ENCODE peak calls at places on chromosomes 1 and 21, in four cellular contexts. J is WTC11, U is K562, Z is HCT116. W is an unnamed sample.

GRCh38 chr1:180178511-180179161 is 24.0 kb downstream of the QSOX1 start:
- DNase-seq in J (peak; percentile 83), U (peak; percentile 78), Z (peak; percentile 3), W (peak; percentile 66)

GRCh38 chr1:206828061-206828460 is 37.4 kb upstream of the IL20 start:
- DNase-seq in J (no peak), U (no peak), Z (no peak), W (no peak)

GRCh38 chr1:246265481-246265880 is 241.6 kb downstream of the SMYD3 start:
- DNase-seq in J (no peak), U (no peak), Z (no peak), W (no peak)

GRCh38 chr1:36924282-36924791 is 110.0 kb downstream of the GRIK3 start:
- DNase-seq in J (peak; percentile 90), U (peak; percentile 74), Z (no peak), W (peak; percentile 68)

GRCh38 chr1:186236921-186237320 is 138.1 kb downstream of the TPR start:
- DNase-seq in J (no peak), U (no peak), Z (peak; percentile 62), W (no peak)

GRCh38 chr21:28118570-28118969 is 874.1 kb downstream of the LTN1 start:
- DNase-seq in J (no peak), U (no peak), Z (no peak), W (no peak)

GRCh38 chr1:96746440-96747223 is 25.0 kb downstream of the PTBP2 start:
- DNase-seq in J (no peak), U (no peak), Z (no peak), W (no peak)

GRCh38 chr1:94037392-94038229 is 83.3 kb downstream of the ABCA4 start:
- DNase-seq in J (no peak), U (no peak), Z (no peak), W (no peak)

GRCh38 chr1:41582351-41582750 is 97.9 kb upstream of the EDN2 start:
- DNase-seq in J (no peak), U (no peak), Z (no peak), W (no peak)

GRCh38 chr1:223652436-223652901 is 13.0 kb downstream of the CAPN8 start:
- DNase-seq in J (no peak), U (no peak), Z (no peak), W (no peak)

GRCh38 chr1:91402023-91402422 is 2.6 kb downstream of the HFM1 start:
- DNase-seq in J (no peak), U (peak; percentile 19), Z (no peak), W (peak; percentile 24)

GRCh38 chr1:34113362-34113761 is 51.7 kb downstream of the CSMD2 start:
- DNase-seq in J (peak; percentile 75), U (no peak), Z (no peak), W (no peak)

GRCh38 chr1:186578325-186579016 is 101.8 kb downstream of the PTGS2 start:
- DNase-seq in J (no peak), U (no peak), Z (no peak), W (no peak)

DNA sequence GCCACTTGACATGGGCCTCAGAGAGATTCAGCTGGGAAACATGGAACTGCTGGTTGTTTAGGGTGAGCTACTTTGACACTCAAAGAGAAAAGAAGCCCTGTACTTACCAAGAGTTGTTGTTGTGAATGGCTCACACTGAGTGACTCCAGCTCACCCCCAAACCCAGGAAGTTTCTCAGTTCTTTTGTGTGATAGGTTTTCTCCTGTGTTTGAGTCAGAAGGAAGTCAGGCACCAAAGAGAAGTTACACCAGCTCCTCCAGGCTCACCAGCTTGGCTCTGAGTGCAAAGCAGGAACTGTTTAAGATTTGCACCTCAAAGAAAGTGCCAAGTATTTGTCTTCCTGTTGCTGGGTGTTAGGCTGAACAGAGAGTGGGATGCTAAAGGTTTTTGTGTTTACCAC is 111.2 kb upstream of the PROX1 start:
- DNase-seq in J (no peak), U (no peak), Z (no peak), W (no peak)
- TF ChIP-seq MAX in J (no peak), U (no peak), Z (no peak), W (no peak)

DNA sequence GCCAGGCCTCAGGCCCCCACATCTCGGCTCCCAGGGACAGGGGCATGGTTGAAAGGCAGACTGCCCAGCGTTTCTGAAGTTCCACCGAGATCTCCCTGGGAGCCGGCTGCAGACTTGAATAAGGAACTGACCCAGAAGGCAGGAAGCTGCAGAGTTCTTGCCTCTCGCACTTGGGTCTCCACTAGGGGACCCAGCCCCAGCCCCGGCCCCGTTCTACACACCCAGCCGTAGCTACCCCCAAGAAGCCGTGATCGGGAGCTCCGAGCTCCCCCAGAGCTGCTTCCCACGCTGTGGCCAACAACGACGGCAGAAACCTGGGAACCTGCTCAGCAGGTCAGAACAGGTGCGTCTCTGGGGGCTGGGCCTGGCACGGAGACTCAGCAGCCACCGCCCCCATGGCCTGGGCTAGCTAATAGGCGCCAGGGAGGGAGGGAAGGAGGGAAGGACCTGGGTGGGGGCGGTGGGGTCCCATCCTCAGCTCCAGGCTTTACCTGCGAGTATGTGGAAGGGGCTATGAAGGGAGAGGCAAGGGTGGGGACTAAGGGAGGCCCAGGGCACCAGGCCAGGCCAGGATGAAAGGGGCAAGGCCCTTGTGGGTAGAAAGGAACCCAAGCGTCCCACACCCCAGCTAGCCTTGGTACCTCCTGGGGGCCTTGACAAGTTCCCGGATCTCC is at the start of gene NECTIN4:
- DNase-seq in J (peak; percentile 46), U (no peak), Z (no peak), W (no peak)
- TF ChIP-seq MAX in J (no peak), U (no peak), Z (no peak), W (no peak)

GRCh38 chr1:214583113-214583512 is 19.9 kb upstream of the CENPF start:
- DNase-seq in J (no peak), U (no peak), Z (no peak), W (no peak)

GRCh38 chr1:214582289-214582891 is 20.6 kb upstream of the CENPF start:
- DNase-seq in J (no peak), U (no peak), Z (no peak), W (no peak)

GRCh38 chr1:214581785-214582184 is 21.2 kb upstream of the CENPF start:
- DNase-seq in J (no peak), U (no peak), Z (peak; percentile 33), W (peak; percentile 32)

GRCh38 chr1:214574598-214575411 is 23.4 kb upstream of the PTPN14 start:
- DNase-seq in J (no peak), U (no peak), Z (no peak), W (no peak)

GRCh38 chr1:214579183-214579582 is 23.8 kb upstream of the CENPF start:
- DNase-seq in J (no peak), U (no peak), Z (no peak), W (peak; percentile 80)
- TF ChIP-seq MAX in J (no peak), U (no peak), Z (no peak), W (no peak)

GRCh38 chr21:32190491-32191144 is 88.2 kb downstream of the MIS18A start:
- DNase-seq in J (no peak), U (no peak), Z (no peak), W (no peak)

GRCh38 chr21:32189688-32190483 is 89.0 kb downstream of the MIS18A start:
- DNase-seq in J (no peak), U (no peak), Z (no peak), W (no peak)

GRCh38 chr21:32192291-32192690 is 86.6 kb downstream of the MIS18A start:
- DNase-seq in J (no peak), U (no peak), Z (no peak), W (no peak)

GRCh38 chr21:32196001-32196400 is 82.8 kb downstream of the MIS18A start:
- DNase-seq in J (no peak), U (no peak), Z (no peak), W (no peak)

GRCh38 chr21:32193066-32193465 is 85.8 kb downstream of the MIS18A start:
- DNase-seq in J (no peak), U (no peak), Z (no peak), W (no peak)
- TF ChIP-seq MAX in J (no peak), U (no peak), Z (no peak), W (no peak)

GRCh38 chr1:59116920-59117542 is 179.9 kb upstream of the FGGY start:
- DNase-seq in J (peak; percentile 35), U (no peak), Z (no peak), W (peak; percentile 7)
- TF ChIP-seq MAX in J (no peak), U (no peak), Z (no peak), W (no peak)

GRCh38 chr1:15850450-15851079 is 3.1 kb downstream of the SPEN start:
- DNase-seq in J (no peak), U (no peak), Z (no peak), W (no peak)

GRCh38 chr1:15848929-15849774 is 1.6 kb downstream of the SPEN start:
- DNase-seq in J (peak; percentile 88), U (peak; percentile 70), Z (peak; percentile 69), W (peak; percentile 83)

GRCh38 chr1:15851251-15852035 is 3.9 kb downstream of the SPEN start:
- DNase-seq in J (no peak), U (no peak), Z (no peak), W (no peak)

GRCh38 chr1:15848143-15848928 is 829 bp downstream of the SPEN start:
- DNase-seq in J (peak; percentile 44), U (peak; percentile 59), Z (no peak), W (peak; percentile 69)

DNA sequence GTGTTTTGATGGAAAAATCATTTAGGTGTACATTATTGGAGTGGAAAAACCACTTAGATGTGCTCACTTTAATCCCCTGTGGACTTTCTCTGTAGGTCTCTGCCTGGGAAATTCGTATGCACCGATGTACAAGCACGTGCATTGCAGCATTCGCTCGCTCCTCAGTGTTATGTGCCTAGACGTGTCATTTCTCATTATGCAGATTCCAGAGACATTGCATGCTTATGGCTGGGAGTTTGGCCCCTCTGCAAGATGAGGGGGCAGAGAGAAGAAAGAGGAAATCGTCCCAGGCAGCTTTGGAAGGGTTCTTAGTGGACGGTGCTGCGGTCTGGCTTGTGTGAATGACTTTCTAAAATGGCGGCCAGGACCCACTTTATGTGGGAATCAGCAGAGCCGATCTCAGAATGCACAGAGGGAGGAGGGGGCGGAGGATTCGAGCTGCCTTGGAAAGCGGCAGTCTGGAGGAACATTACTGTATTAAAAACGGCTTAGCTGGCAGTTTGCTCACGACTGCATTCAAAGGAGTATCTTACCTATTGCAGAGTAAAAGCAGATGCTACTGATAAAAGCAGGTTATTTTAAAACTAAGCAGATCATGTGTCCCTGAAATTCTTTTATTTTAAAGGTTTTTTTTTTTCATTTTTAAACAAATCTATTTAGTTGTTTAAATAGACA is 2.4 kb downstream of the SPEN start:
- DNase-seq in J (peak; percentile 65), U (peak; percentile 35), Z (peak; percentile 35), W (peak; percentile 89)
- TF ChIP-seq MAX in J (no peak), U (peak; percentile 94), Z (peak; percentile 82), W (peak; percentile 74)

W was measured in NB4.